ENCODE peak calls at places on chromosomes 16 and 17, in five cellular contexts. B is astrocyte of the spinal cord, X is GM10248, V is body of pancreas, L is endothelial cell. U is an unnamed sample.

GRCh38 chr17:64984776-64985521 is 65.7 kb upstream of the LRRC37A3 start:
- DNase-seq in B (no peak), X (no peak), V (no peak), L (no peak), U (peak; percentile 75)

GRCh38 chr16:81496742-81497141 is 52.1 kb downstream of the CMIP start:
- DNase-seq in B (no peak), X (no peak), V (no peak), L (no peak), U (no peak)

GRCh38 chr16:54490089-54490488 is 203.5 kb upstream of the IRX3 start:
- DNase-seq in B (no peak), X (no peak), V (no peak), L (no peak), U (no peak)

GRCh38 chr16:84892097-84892496 is 72.3 kb downstream of the CRISPLD2 start:
- DNase-seq in B (no peak), X (no peak), V (no peak), L (no peak), U (no peak)

GRCh38 chr16:844638-845348 is 44.3 kb upstream of the GNG13 start:
- DNase-seq in B (no peak), X (no peak), V (no peak), L (no peak), U (no peak)

GRCh38 chr17:67491009-67491677 is 114.1 kb downstream of the PITPNC1 start:
- DNase-seq in B (peak; percentile 99), X (no peak), V (peak; percentile 99), L (no peak), U (peak; percentile 96)

GRCh38 chr16:10122026-10122425 is 60.2 kb downstream of the GRIN2A start:
- DNase-seq in B (peak; percentile 14), X (no peak), V (no peak), L (no peak), U (no peak)

GRCh38 chr16:47533744-47534292 is 72.7 kb downstream of the PHKB start:
- DNase-seq in B (no peak), X (no peak), V (no peak), L (no peak), U (no peak)

GRCh38 chr16:69501956-69502457 is 63.8 kb upstream of the NFAT5 start:
- DNase-seq in B (no peak), X (peak; percentile 59), V (no peak), L (no peak), U (no peak)

DNA sequence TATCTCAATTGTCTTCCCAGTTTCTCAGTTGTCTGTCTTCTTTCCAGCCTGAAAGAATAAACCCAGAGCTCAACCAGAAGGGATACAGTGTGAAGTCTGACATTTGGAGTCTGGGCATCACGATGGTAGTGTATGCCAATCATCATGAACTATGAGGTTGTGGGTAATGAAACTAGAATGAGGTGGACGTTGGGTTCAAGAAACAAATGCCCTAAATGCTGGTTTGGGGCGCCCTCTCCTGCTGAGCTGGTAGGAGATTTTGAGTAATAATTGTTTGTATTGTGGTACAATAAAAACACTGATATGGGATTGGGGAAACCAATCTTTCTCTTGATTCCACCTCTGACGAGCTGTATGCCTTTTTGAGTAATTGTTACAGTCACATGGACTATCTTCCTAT is 110.4 kb downstream of the MAP2K6 start:
- DNase-seq in B (no peak), X (no peak), V (no peak), L (no peak), U (no peak)
- TF ChIP-seq CTCF in B (no peak), X (no peak), V (no peak), L (no peak), U (no peak)

GRCh38 chr17:80475949-80476876 is at the start of gene NPTX1:
- DNase-seq in B (no peak), X (no peak), V (no peak), L (no peak), U (no peak)

GRCh38 chr17:80474933-80475915 is 1.2 kb downstream of the NPTX1 start:
- DNase-seq in B (no peak), X (no peak), V (no peak), L (no peak), U (no peak)

GRCh38 chr17:80472996-80473395 is 3.4 kb downstream of the NPTX1 start:
- DNase-seq in B (no peak), X (no peak), V (no peak), L (no peak), U (no peak)

GRCh38 chr17:80473701-80474100 is 2.7 kb downstream of the NPTX1 start:
- DNase-seq in B (no peak), X (no peak), V (no peak), L (no peak), U (no peak)

GRCh38 chr17:80474231-80474932 is 2.0 kb downstream of the NPTX1 start:
- DNase-seq in B (peak; percentile 46), X (no peak), V (no peak), L (no peak), U (no peak)
- TF ChIP-seq CTCF in B (peak; percentile 20), X (no peak), V (no peak), L (no peak), U (no peak)

DNA sequence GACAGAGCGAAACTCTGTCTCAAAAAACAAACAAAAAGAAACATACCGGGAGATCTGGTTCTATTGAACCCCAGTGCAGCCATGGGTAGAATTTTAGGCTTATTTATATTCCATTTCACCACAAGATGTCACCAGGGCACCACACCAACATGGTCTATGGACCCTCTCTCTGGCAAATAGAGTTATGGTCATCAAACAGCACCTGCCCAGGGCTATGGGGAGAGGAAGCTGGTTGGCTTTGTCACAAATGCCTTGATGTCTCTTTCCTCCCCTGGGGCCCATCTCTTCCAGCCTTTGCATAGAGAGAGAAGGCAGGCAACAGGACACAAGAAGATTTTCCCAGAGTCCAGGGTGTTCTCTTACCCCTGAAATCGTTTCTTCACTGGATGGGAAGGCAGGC is 128.4 kb downstream of the WWOX start:
- DNase-seq in B (no peak), X (no peak), V (no peak), L (no peak), U (no peak)
- TF ChIP-seq CTCF in B (no peak), X (no peak), V (peak; percentile 34), L (no peak), U (no peak)

GRCh38 chr17:36892112-36892838 is 45.0 kb upstream of the LHX1 start:
- DNase-seq in B (no peak), X (no peak), V (peak; percentile 15), L (no peak), U (no peak)
- TF ChIP-seq CTCF in B (peak; percentile 20), X (no peak), V (no peak), L (no peak), U (no peak)

GRCh38 chr17:18139949-18140348 is 31.4 kb downstream of the MYO15A start:
- DNase-seq in B (no peak), X (peak; percentile 65), V (no peak), L (no peak), U (no peak)
- TF ChIP-seq CTCF in B (peak; percentile 36), X (peak; percentile 45), V (no peak), L (no peak), U (no peak)

DNA sequence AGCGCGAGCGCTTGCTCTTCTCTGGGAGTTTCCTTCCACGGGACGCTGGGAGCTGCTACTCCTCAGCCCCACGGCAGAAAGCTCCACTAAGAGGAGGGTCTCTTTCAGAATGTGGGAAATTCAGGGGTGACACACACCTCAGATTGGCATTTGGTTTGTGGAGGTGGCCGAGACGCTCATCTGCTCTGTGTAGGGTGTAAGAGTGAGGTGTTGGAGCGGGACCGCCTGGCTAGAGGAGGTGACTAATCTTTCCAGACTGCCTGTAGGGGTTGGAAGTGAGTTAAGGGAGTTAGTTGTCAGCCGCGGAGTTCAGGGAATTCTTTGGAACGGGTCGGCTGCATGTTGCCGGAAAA is 741 bp downstream of the PSMD11 start:
- DNase-seq in B (peak; percentile 65), X (no peak), V (peak; percentile 28), L (no peak), U (no peak)
- TF ChIP-seq CTCF in B (no peak), X (no peak), V (no peak), L (no peak), U (no peak)

DNA sequence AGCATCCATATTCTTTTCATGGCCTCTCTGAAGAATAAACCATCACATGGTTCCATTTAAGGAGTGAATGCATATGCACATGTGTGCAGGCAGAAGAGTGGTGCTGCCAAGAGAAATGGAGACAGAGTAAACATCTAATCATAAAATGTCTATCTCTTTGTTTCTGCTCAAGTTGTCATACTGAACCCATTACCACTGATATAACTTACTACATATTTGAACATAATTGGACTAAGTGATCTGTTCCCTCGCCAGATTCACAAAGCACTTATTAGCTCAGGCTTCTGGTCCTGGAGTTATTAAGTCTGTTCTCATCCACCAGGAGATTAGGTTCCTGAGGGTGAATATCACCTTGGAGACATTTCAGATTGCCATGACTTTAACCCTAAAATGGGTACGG is 72.3 kb upstream of the XYLT1 start:
- DNase-seq in B (no peak), X (no peak), V (no peak), L (no peak), U (no peak)
- TF ChIP-seq CTCF in B (no peak), X (no peak), V (no peak), L (no peak), U (no peak)

GRCh38 chr17:76032073-76032779 is 5.1 kb upstream of the EVPL start:
- DNase-seq in B (no peak), X (no peak), V (peak; percentile 62), L (no peak), U (no peak)
- TF ChIP-seq CTCF in B (peak; percentile 11), X (no peak), V (peak; percentile 47), L (no peak), U (no peak)